ENCODE peak calls at places on chromosomes 2 and 18, in seven cellular contexts. R is lung, D is SJSA1, A is NT2/D1, Y is RWPE2, S is mucosa of descending colon, Q is GM06990. V is an unnamed sample. For H3K36me3, the result is how much of the 10 kb centered on the place peaks cover.

GRCh38 chr2:239381709-239382134 is 19.1 kb downstream of the HDAC4 start:
- DNase-seq in D (no peak), Q (peak), S (peak), A (no peak), R (no peak), Y (no peak), V (no peak)

GRCh38 chr2:1550658-1551316 is 137.5 kb downstream of the TPO start:
- DNase-seq in S (peak), A (peak), R (peak), D (peak), Q (peak), Y (no peak), V (peak)

GRCh38 chr2:122096788-122097187 is 341.3 kb downstream of the TSN start:
- DNase-seq in A (no peak), R (no peak), Y (no peak), Q (no peak), S (no peak), D (no peak), V (no peak)

GRCh38 chr2:8674420-8675009 is 7.3 kb upstream of the ID2 start:
- DNase-seq in A (no peak), S (no peak), Y (no peak), Q (no peak), D (no peak), R (no peak), V (no peak)

GRCh38 chr2:201795608-201796477 is 10.5 kb upstream of the CDK15 start:
- DNase-seq in Q (no peak), R (no peak), D (peak), A (peak), Y (no peak), S (no peak), V (no peak)

GRCh38 chr18:4391859-4392258 is 63.2 kb downstream of the DLGAP1 start:
- DNase-seq in D (no peak), A (no peak), R (no peak), S (no peak), Q (peak), Y (no peak), V (no peak)

GRCh38 chr18:34643982-34644381 is 66.1 kb upstream of the DTNA start:
- DNase-seq in S (no peak), R (no peak), A (no peak), Q (no peak), D (no peak), Y (no peak), V (no peak)

GRCh38 chr2:740446-741293 is 63.5 kb upstream of the TMEM18 start:
- DNase-seq in Y (peak), Q (peak), A (peak), R (peak), D (peak), S (peak), V (peak)

GRCh38 chr2:233311241-233311926 is 3.8 kb downstream of the SAG start:
- DNase-seq in D (no peak), R (no peak), S (no peak), Y (no peak), A (no peak), Q (no peak), V (no peak)

GRCh38 chr2:235659767-235660322 is 166.0 kb downstream of the AGAP1 start:
- DNase-seq in D (peak), S (no peak), A (no peak), Q (no peak), R (no peak), Y (no peak), V (no peak)

GRCh38 chr2:224004105-224004715 is 34.9 kb downstream of the SERPINE2 start:
- DNase-seq in Q (no peak), D (no peak), A (no peak), R (no peak), Y (no peak), S (no peak), V (no peak)

GRCh38 chr2:238714038-238714528 is 133.8 kb upstream of the TWIST2 start:
- DNase-seq in Q (no peak), D (no peak), Y (no peak), S (no peak), A (no peak), R (peak), V (no peak)

GRCh38 chr18:22286576-22286975 is 117.2 kb downstream of the GATA6 start:
- DNase-seq in A (no peak), D (no peak), R (peak), Y (peak), S (peak), Q (no peak), V (peak)

GRCh38 chr2:241074901-241075540 is 27.1 kb downstream of the MTERF4 start:
- DNase-seq in S (no peak), R (no peak), Q (no peak), Y (no peak), D (no peak), A (no peak), V (no peak)

GRCh38 chr2:105455488-105455991 is 56.7 kb upstream of the FHL2 start:
- DNase-seq in R (peak), A (no peak), Q (no peak), Y (peak), S (no peak), D (peak), V (peak)

GRCh38 chr2:230896346-230897115 is 28.5 kb downstream of the GPR55 start:
- DNase-seq in R (no peak), A (no peak), D (no peak), Q (no peak), Y (no peak), S (no peak), V (no peak)

GRCh38 chr2:43052204-43052943 is 174.0 kb downstream of the ZFP36L2 start:
- DNase-seq in S (peak), Y (no peak), A (no peak), R (no peak), Q (no peak), D (no peak), V (no peak)

GRCh38 chr2:44290271-44290670 is 15.0 kb downstream of the SLC3A1 start:
- DNase-seq in D (peak), S (no peak), Y (no peak), Q (no peak), R (no peak), A (no peak), V (no peak)

GRCh38 chr2:35185861-35186412 is 1169.6 kb upstream of the CRIM1 start:
- DNase-seq in D (no peak), Q (no peak), Y (no peak), S (no peak), R (no peak), A (no peak), V (no peak)

GRCh38 chr2:49289711-49290110 is 135.4 kb upstream of the FSHR start:
- DNase-seq in R (no peak), S (no peak), D (no peak), Q (no peak), A (no peak), Y (no peak), V (no peak)

GRCh38 chr2:24049485-24050021 is at the start of gene FKBP1B:
- DNase-seq in A (no peak), S (peak), Q (peak), Y (peak), D (peak), R (peak), V (peak)

GRCh38 chr2:106147159-106147558 is 46.9 kb downstream of the UXS1 start:
- DNase-seq in Y (no peak), Q (no peak), R (no peak), A (no peak), D (peak), S (no peak), V (no peak)

GRCh38 chr2:42163444-42164045 is 5.6 kb upstream of the EML4 start:
- DNase-seq in Y (no peak), R (no peak), A (no peak), Q (no peak), S (no peak), D (no peak), V (no peak)

GRCh38 chr2:20607446-20607845 is 43.5 kb downstream of the HS1BP3 start:
- DNase-seq in Q (no peak), S (no peak), Y (no peak), A (no peak), D (no peak), R (no peak), V (no peak)

GRCh38 chr18:3759099-3759498 is 309.1 kb downstream of the TGIF1 start:
- DNase-seq in D (no peak), R (no peak), A (no peak), S (no peak), Y (no peak), Q (no peak), V (no peak)

GRCh38 chr2:79622508-79622907 is 109.7 kb downstream of the CTNNA2 start:
- DNase-seq in Y (no peak), D (peak), S (no peak), Q (no peak), R (no peak), A (no peak), V (no peak)

GRCh38 chr2:197212344-197213262 is 98.0 kb downstream of the ANKRD44 start:
- DNase-seq in Q (no peak), Y (no peak), R (no peak), S (no peak), D (no peak), A (no peak), V (no peak)

DNA sequence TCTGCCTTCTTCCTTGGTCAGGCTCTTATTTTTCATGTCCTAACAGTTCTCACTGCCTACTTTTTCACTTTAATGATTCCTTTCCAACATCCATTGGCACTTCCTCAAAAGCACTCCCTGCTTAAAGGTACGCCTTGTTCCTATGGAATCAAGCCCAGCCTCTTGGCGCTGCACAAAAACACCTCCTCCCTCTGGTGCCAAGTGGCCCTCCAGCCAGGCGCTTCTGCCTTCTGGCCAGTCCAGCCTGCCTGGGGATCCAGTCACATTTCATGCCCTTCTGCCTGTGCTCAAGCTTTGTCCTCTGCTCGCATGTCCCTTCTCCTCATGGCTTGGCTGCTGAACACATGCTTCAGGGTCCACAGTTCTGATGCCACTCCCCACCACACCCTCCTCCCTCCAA is 6.3 kb downstream of the TPRKB start:
- DNase-seq in R (no peak), S (no peak), D (no peak), A (no peak), Y (no peak), Q (no peak), V (peak)
- H3K36me3 ChIP-seq in R (under half), S (under half), D (under half), A (half or more), Y (under half), Q (under half), V (under half)

GRCh38 chr2:134191835-134192234 is 62.0 kb upstream of the MGAT5 start:
- DNase-seq in D (no peak), S (no peak), R (no peak), Q (no peak), A (no peak), Y (no peak), V (no peak)
- H3K36me3 ChIP-seq in D (under half), S (under half), R (under half), Q (under half), A (under half), Y (under half), V (under half)

DNA sequence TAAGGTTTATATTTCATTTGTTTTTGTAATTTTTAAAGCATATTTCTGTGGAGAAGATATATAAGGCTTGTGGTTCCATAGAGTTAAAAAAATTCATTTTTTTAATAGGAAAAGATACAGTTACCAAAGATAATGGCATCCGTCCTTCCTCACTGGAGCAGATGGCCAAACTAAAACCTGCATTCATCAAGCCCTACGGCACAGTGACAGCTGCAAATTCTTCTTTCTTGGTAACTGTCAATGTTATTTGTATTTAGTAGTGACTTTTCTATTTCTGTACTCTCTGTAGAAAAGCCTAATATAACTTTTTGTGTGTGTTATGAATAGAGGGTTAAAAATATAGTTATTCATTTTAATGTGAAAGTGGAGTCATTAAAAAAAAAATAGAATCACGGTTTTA is 35.1 kb downstream of the HADHB start:
- DNase-seq in D (no peak), Y (no peak), Q (no peak), A (no peak), S (no peak), R (no peak), V (no peak)
- H3K36me3 ChIP-seq in D (half or more), Y (half or more), Q (under half), A (under half), S (under half), R (under half), V (under half)

GRCh38 chr2:85623991-85624390 is 8.0 kb downstream of the USP39 start:
- DNase-seq in Q (no peak), A (no peak), D (no peak), S (no peak), Y (no peak), R (no peak), V (no peak)
- H3K36me3 ChIP-seq in Q (under half), A (half or more), D (half or more), S (under half), Y (half or more), R (under half), V (under half)

GRCh38 chr2:109421101-109421500 is 192.7 kb downstream of the SEPTIN10 start:
- DNase-seq in A (no peak), D (no peak), Q (no peak), S (peak), Y (no peak), R (no peak), V (no peak)
- H3K36me3 ChIP-seq in A (under half), D (under half), Q (under half), S (under half), Y (under half), R (under half), V (under half)

GRCh38 chr2:144163592-144163991 is 356.3 kb downstream of the ZEB2 start:
- DNase-seq in R (no peak), D (no peak), S (no peak), Q (no peak), Y (no peak), A (no peak), V (no peak)

GRCh38 chr2:144162652-144163051 is 357.3 kb downstream of the ZEB2 start:
- DNase-seq in D (no peak), S (peak), Q (peak), Y (no peak), R (peak), A (peak), V (peak)

GRCh38 chr2:144161061-144161460 is 358.9 kb downstream of the ZEB2 start:
- DNase-seq in Q (no peak), D (no peak), R (no peak), A (no peak), S (no peak), Y (no peak), V (no peak)

GRCh38 chr2:144156736-144157645 is 362.9 kb downstream of the ZEB2 start:
- DNase-seq in A (no peak), Q (peak), R (no peak), Y (no peak), S (no peak), D (no peak), V (no peak)

GRCh38 chr2:144159264-144159663 is 360.7 kb downstream of the ZEB2 start:
- DNase-seq in D (no peak), R (no peak), A (no peak), S (no peak), Q (no peak), Y (no peak), V (no peak)
- H3K36me3 ChIP-seq in D (under half), R (under half), A (under half), S (under half), Q (under half), Y (under half), V (under half)

DNA sequence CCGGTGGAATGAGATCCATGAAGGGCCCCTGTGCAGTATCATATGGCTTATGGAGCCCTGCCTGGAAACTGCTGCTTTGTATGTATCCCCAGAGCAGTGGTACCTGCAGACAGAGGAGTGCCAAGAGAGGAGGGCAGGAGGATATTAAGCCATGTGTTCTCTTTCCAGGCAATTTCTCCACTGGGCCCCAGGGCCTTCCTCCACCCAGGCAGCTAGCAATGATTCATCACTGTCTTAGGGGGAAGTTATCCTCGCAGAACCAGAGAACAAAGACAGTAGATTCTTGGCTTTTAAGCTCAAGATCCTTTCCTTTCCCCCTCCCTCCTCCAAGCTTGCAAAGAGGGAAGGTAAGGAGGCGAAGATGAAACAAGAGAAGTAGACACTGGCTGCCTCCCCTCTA is 98.1 kb downstream of the LRRC30 start:
- DNase-seq in Q (no peak), S (no peak), A (no peak), R (no peak), Y (no peak), D (no peak), V (no peak)
- H3K36me3 ChIP-seq in Q (under half), S (under half), A (under half), R (under half), Y (under half), D (under half), V (under half)

DNA sequence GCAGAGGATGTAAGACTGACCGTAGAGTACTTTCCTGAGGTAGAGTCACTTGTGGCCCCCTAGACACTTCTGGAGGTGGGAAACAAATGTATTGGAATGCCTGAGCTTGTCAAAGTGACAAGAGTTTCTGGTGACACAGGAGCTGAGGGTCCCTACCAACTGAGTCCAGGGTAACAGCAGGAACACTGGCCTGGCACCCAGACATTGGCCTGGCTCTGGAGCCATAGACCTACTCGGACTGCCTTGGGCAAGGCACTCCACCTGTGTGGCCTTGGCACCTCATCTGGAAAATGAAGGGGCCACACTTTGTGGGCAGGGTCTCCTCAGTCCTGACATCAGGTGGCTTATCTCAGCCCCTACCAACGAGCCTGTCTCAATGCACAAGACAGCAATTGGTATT is 398.2 kb upstream of the CELF4 start:
- DNase-seq in A (no peak), R (no peak), S (no peak), Y (no peak), Q (no peak), D (no peak), V (no peak)
- H3K36me3 ChIP-seq in A (under half), R (under half), S (under half), Y (under half), Q (under half), D (under half), V (under half)